ENCODE peak calls at places on chromosome 17, in nine cellular contexts. D is MM.1S; E is left kidney; M is nucleus accumbens; V is DMS153; S is non-pigmented ciliary epithelial cell; H is iris pigment epithelial cell; G is renal cortical epithelial cell; O is stimulated activated CD8-positive, alpha-beta memory T cell treated with anti-CD3 and anti-CD28 coated beads, Interleukin-2, amount 100 ng/mL, for 1 hour. Y is an unnamed sample.

GRCh38 chr17:80320496-80320895 is 59.8 kb downstream of the RNF213 start:
- DNase-seq in D (no peak), O (no peak), S (no peak), V (no peak), H (no peak), M (no peak), G (no peak), E (no peak), Y (no peak)

GRCh38 chr17:82302991-82303943 is 14.1 kb downstream of the CD7 start:
- DNase-seq in E (peak), O (no peak), V (no peak), D (no peak), S (no peak), H (no peak), G (no peak), M (no peak), Y (no peak)

GRCh38 chr17:64183815-64184397 is 54.0 kb upstream of the ERN1 start:
- DNase-seq in H (peak), G (peak), D (no peak), S (no peak), E (no peak), V (no peak), M (no peak), O (no peak), Y (no peak)

GRCh38 chr17:60641810-60642220 is 35.8 kb upstream of the BCAS3 start:
- DNase-seq in V (peak), H (peak), O (no peak), M (no peak), D (peak), E (peak), S (peak), G (peak), Y (peak)

GRCh38 chr17:78804777-78805176 is 22.7 kb upstream of the CYTH1 start:
- DNase-seq in S (no peak), E (no peak), M (no peak), G (no peak), V (no peak), H (no peak), D (no peak), O (no peak), Y (no peak)

GRCh38 chr17:6070280-6070894 is at the start of gene WSCD1:
- DNase-seq in V (no peak), O (no peak), M (no peak), H (no peak), D (peak), E (peak), G (no peak), S (no peak), Y (no peak)

GRCh38 chr17:71764507-71764906 is 356.3 kb upstream of the SOX9 start:
- DNase-seq in M (no peak), H (peak), O (no peak), S (no peak), G (no peak), D (no peak), V (peak), E (peak), Y (no peak)

GRCh38 chr17:57507828-57508227 is 237.3 kb downstream of the CCDC182 start:
- DNase-seq in G (no peak), E (no peak), S (no peak), V (no peak), D (no peak), H (no peak), M (no peak), O (no peak), Y (no peak)

GRCh38 chr17:30858556-30859250 is 26.9 kb downstream of the ATAD5 start:
- DNase-seq in D (no peak), V (no peak), H (peak), O (no peak), G (peak), M (no peak), S (no peak), E (no peak), Y (no peak)

GRCh38 chr17:32915108-32915700 is 12.7 kb upstream of the TMEM98 start:
- DNase-seq in D (no peak), O (no peak), V (peak), H (no peak), M (no peak), S (no peak), G (no peak), E (no peak), Y (no peak)

Y was measured in NCI-H2081 treated with DMSO at 0.1 percent for 48 hours.